ENCODE peak calls at places on chromosomes 3 and 15, in five cellular contexts. One of them, this sample, is unnamed.

GRCh38 chr15:68114356-68114755 is 60.2 kb downstream of the PIAS1 start:
- DNase-seq in uterus: no peak
- DNase-seq in cardiac muscle cell: peak
- DNase-seq in brain microvascular endothelial cell: no peak
- DNase-seq in lower lobe of right lung: no peak
- DNase-seq in this sample: no peak

GRCh38 chr3:72044231-72044935 is 259.4 kb upstream of the PROK2 start:
- DNase-seq in uterus: no peak
- DNase-seq in cardiac muscle cell: peak
- DNase-seq in brain microvascular endothelial cell: no peak
- DNase-seq in lower lobe of right lung: no peak
- DNase-seq in this sample: no peak

GRCh38 chr15:65948352-65948751 is 79.1 kb downstream of the RAB11A start:
- DNase-seq in uterus: no peak
- DNase-seq in cardiac muscle cell: no peak
- DNase-seq in brain microvascular endothelial cell: no peak
- DNase-seq in lower lobe of right lung: no peak
- DNase-seq in this sample: no peak

GRCh38 chr3:19348929-19349564 is 200.7 kb downstream of the KCNH8 start:
- DNase-seq in uterus: no peak
- DNase-seq in cardiac muscle cell: peak
- DNase-seq in brain microvascular endothelial cell: peak
- DNase-seq in lower lobe of right lung: no peak
- DNase-seq in this sample: no peak

GRCh38 chr3:21839592-21839991 is 88.6 kb upstream of the ZNF385D start:
- DNase-seq in uterus: no peak
- DNase-seq in cardiac muscle cell: peak
- DNase-seq in brain microvascular endothelial cell: peak
- DNase-seq in lower lobe of right lung: no peak
- DNase-seq in this sample: peak

GRCh38 chr3:180855364-180855763 is 57.1 kb upstream of the FXR1 start:
- DNase-seq in uterus: no peak
- DNase-seq in cardiac muscle cell: no peak
- DNase-seq in brain microvascular endothelial cell: no peak
- DNase-seq in lower lobe of right lung: no peak
- DNase-seq in this sample: no peak

GRCh38 chr3:184040010-184040409 is 8.5 kb downstream of the HTR3D start:
- DNase-seq in uterus: no peak
- DNase-seq in cardiac muscle cell: peak
- DNase-seq in brain microvascular endothelial cell: peak
- DNase-seq in lower lobe of right lung: no peak
- DNase-seq in this sample: no peak

GRCh38 chr3:104392327-104392726 is 974.4 kb upstream of the ALCAM start:
- DNase-seq in uterus: no peak
- DNase-seq in cardiac muscle cell: no peak
- DNase-seq in brain microvascular endothelial cell: no peak
- DNase-seq in lower lobe of right lung: no peak
- DNase-seq in this sample: no peak

GRCh38 chr3:117997201-117998049 is 1037.2 kb downstream of the IGSF11 start:
- DNase-seq in uterus: peak
- DNase-seq in cardiac muscle cell: peak
- DNase-seq in brain microvascular endothelial cell: peak
- DNase-seq in lower lobe of right lung: peak
- DNase-seq in this sample: peak

GRCh38 chr3:122088519-122088918 is 33.4 kb downstream of the CD86 start:
- DNase-seq in uterus: no peak
- DNase-seq in cardiac muscle cell: no peak
- DNase-seq in brain microvascular endothelial cell: no peak
- DNase-seq in lower lobe of right lung: no peak
- DNase-seq in this sample: no peak

GRCh38 chr3:170992854-170993253 is 33.7 kb downstream of the SLC2A2 start:
- DNase-seq in uterus: no peak
- DNase-seq in cardiac muscle cell: no peak
- DNase-seq in brain microvascular endothelial cell: no peak
- DNase-seq in lower lobe of right lung: no peak
- DNase-seq in this sample: no peak

GRCh38 chr15:62426387-62426956 is 261.4 kb upstream of the C2CD4B start:
- DNase-seq in uterus: no peak
- DNase-seq in cardiac muscle cell: peak
- DNase-seq in brain microvascular endothelial cell: no peak
- DNase-seq in lower lobe of right lung: no peak
- DNase-seq in this sample: no peak

GRCh38 chr15:66841953-66842681 is 140.1 kb downstream of the SMAD6 start:
- DNase-seq in uterus: peak
- DNase-seq in cardiac muscle cell: peak
- DNase-seq in brain microvascular endothelial cell: peak
- DNase-seq in lower lobe of right lung: peak
- DNase-seq in this sample: no peak

GRCh38 chr3:149618151-149619123 is 39.4 kb downstream of the WWTR1 start:
- DNase-seq in uterus: no peak
- DNase-seq in cardiac muscle cell: peak
- DNase-seq in brain microvascular endothelial cell: peak
- DNase-seq in lower lobe of right lung: no peak
- DNase-seq in this sample: no peak

GRCh38 chr3:99128740-99129505 is 227.4 kb upstream of the DCBLD2 start:
- DNase-seq in uterus: no peak
- DNase-seq in cardiac muscle cell: peak
- DNase-seq in brain microvascular endothelial cell: peak
- DNase-seq in lower lobe of right lung: no peak
- DNase-seq in this sample: peak

GRCh38 chr3:16364963-16365362 is 100.0 kb downstream of the OXNAD1 start:
- DNase-seq in uterus: no peak
- DNase-seq in cardiac muscle cell: no peak
- DNase-seq in brain microvascular endothelial cell: no peak
- DNase-seq in lower lobe of right lung: no peak
- DNase-seq in this sample: no peak

GRCh38 chr15:90376789-90377188 is 11.3 kb upstream of the IQGAP1 start:
- DNase-seq in uterus: no peak
- DNase-seq in cardiac muscle cell: no peak
- DNase-seq in brain microvascular endothelial cell: no peak
- DNase-seq in lower lobe of right lung: no peak
- DNase-seq in this sample: no peak

GRCh38 chr3:39479701-39480414 is 12.4 kb downstream of the MOBP start:
- DNase-seq in uterus: no peak
- DNase-seq in cardiac muscle cell: no peak
- DNase-seq in brain microvascular endothelial cell: no peak
- DNase-seq in lower lobe of right lung: no peak
- DNase-seq in this sample: no peak

GRCh38 chr3:173584834-173585831 is 187.6 kb downstream of the NLGN1 start:
- DNase-seq in uterus: no peak
- DNase-seq in cardiac muscle cell: peak
- DNase-seq in brain microvascular endothelial cell: peak
- DNase-seq in lower lobe of right lung: no peak
- DNase-seq in this sample: peak

GRCh38 chr3:65751123-65751700 is 287.5 kb downstream of the MAGI1 start:
- DNase-seq in uterus: no peak
- DNase-seq in cardiac muscle cell: peak
- DNase-seq in brain microvascular endothelial cell: peak
- DNase-seq in lower lobe of right lung: no peak
- DNase-seq in this sample: no peak

GRCh38 chr3:77139665-77140064 is 99.8 kb downstream of the ROBO2 start:
- DNase-seq in uterus: no peak
- DNase-seq in cardiac muscle cell: no peak
- DNase-seq in brain microvascular endothelial cell: no peak
- DNase-seq in lower lobe of right lung: no peak
- DNase-seq in this sample: no peak

GRCh38 chr3:51500632-51501131 is 867 bp upstream of the DCAF1 start:
- DNase-seq in uterus: peak
- DNase-seq in cardiac muscle cell: no peak
- DNase-seq in brain microvascular endothelial cell: no peak
- DNase-seq in lower lobe of right lung: peak
- DNase-seq in this sample: no peak

GRCh38 chr3:29536016-29536736 is 255.3 kb downstream of the RBMS3 start:
- DNase-seq in uterus: no peak
- DNase-seq in cardiac muscle cell: peak
- DNase-seq in brain microvascular endothelial cell: no peak
- DNase-seq in lower lobe of right lung: no peak
- DNase-seq in this sample: no peak

GRCh38 chr15:65804252-65804931 is 12.3 kb upstream of the DENND4A start:
- DNase-seq in uterus: no peak
- DNase-seq in cardiac muscle cell: peak
- DNase-seq in brain microvascular endothelial cell: no peak
- DNase-seq in lower lobe of right lung: no peak
- DNase-seq in this sample: no peak

GRCh38 chr3:101518421-101518871 is 5.4 kb upstream of the SENP7 start:
- DNase-seq in uterus: no peak
- DNase-seq in cardiac muscle cell: no peak
- DNase-seq in brain microvascular endothelial cell: no peak
- DNase-seq in lower lobe of right lung: no peak
- DNase-seq in this sample: no peak

GRCh38 chr3:160921020-160921635 is 165.1 kb downstream of the PPM1L start:
- DNase-seq in uterus: no peak
- DNase-seq in cardiac muscle cell: peak
- DNase-seq in brain microvascular endothelial cell: peak
- DNase-seq in lower lobe of right lung: no peak
- DNase-seq in this sample: no peak

GRCh38 chr3:159102001-159102400 is 300.1 kb downstream of the MFSD1 start:
- DNase-seq in uterus: no peak
- DNase-seq in cardiac muscle cell: no peak
- DNase-seq in brain microvascular endothelial cell: no peak
- DNase-seq in lower lobe of right lung: no peak
- DNase-seq in this sample: no peak

GRCh38 chr15:52378746-52379394 is 83.3 kb upstream of the MYO5C start:
- DNase-seq in uterus: no peak
- DNase-seq in cardiac muscle cell: no peak
- DNase-seq in brain microvascular endothelial cell: no peak
- DNase-seq in lower lobe of right lung: no peak
- DNase-seq in this sample: no peak

GRCh38 chr3:128280466-128281455 is 127.5 kb downstream of the EEFSEC start:
- DNase-seq in uterus: no peak
- DNase-seq in cardiac muscle cell: no peak
- DNase-seq in brain microvascular endothelial cell: no peak
- DNase-seq in lower lobe of right lung: no peak
- DNase-seq in this sample: no peak

GRCh38 chr3:180294282-180295027 is 257.7 kb upstream of the PEX5L start:
- DNase-seq in uterus: no peak
- DNase-seq in cardiac muscle cell: no peak
- DNase-seq in brain microvascular endothelial cell: no peak
- DNase-seq in lower lobe of right lung: no peak
- DNase-seq in this sample: no peak

GRCh38 chr3:23421811-23422510 is 218.8 kb downstream of the UBE2E2 start:
- DNase-seq in uterus: no peak
- DNase-seq in cardiac muscle cell: peak
- DNase-seq in brain microvascular endothelial cell: no peak
- DNase-seq in lower lobe of right lung: no peak
- DNase-seq in this sample: no peak

GRCh38 chr15:50234764-50235163 is 30.8 kb downstream of the HDC start:
- DNase-seq in uterus: no peak
- DNase-seq in cardiac muscle cell: peak
- DNase-seq in brain microvascular endothelial cell: no peak
- DNase-seq in lower lobe of right lung: no peak
- DNase-seq in this sample: no peak

GRCh38 chr3:63654931-63655330 is 2.5 kb downstream of the SNTN start:
- DNase-seq in uterus: no peak
- DNase-seq in cardiac muscle cell: no peak
- DNase-seq in brain microvascular endothelial cell: peak
- DNase-seq in lower lobe of right lung: no peak
- DNase-seq in this sample: no peak

GRCh38 chr15:55183679-55184078 is 13.1 kb downstream of the RSL24D1 start:
- DNase-seq in uterus: no peak
- DNase-seq in cardiac muscle cell: no peak
- DNase-seq in brain microvascular endothelial cell: no peak
- DNase-seq in lower lobe of right lung: no peak
- DNase-seq in this sample: no peak

DNA sequence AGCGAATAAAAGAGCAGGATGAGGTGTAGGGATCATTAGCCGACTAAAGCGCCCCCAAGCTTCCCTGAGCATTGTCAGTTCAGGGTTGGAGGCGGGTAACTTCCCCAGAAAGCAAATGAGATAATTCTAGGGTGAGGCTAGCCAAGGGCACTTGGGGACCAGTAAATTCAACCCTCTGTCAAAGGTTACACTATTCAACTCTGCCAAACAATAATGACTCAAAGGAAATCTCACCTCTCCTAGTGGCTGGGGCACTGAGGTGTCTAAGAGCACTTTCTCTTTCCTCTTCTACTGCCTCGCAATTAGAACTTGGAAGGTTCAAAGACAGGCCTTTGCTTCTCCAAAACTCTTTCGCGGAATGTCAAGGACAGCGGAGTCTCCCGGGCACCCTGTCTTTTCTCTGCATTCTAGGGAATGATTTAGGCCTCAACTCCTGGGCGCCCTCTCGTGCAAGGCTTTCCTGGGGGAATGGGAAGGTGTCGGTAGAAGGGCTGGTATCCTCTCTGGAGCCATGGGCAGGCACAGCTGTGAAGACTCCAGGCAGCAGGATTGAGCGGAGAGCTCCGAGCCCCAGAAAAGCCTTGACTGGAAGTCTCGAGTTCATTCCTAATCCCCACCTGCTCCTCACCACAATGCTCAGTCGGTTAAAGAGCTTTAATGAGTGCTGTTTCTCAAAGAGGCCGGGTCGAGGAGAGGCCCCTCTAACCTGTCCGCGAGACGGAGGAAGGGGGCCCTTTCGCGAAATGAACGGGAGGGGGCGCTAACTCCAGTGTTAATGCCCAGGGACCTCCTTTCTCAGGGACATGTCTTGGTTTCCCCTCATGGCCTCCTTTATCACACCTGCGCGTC is 21.9 kb downstream of the ZIC4 start:
- DNase-seq in uterus: no peak
- DNase-seq in cardiac muscle cell: no peak
- DNase-seq in brain microvascular endothelial cell: no peak
- DNase-seq in lower lobe of right lung: no peak
- DNase-seq in this sample: no peak
- TF ChIP-seq CTCF in uterus: no peak
- TF ChIP-seq CTCF in cardiac muscle cell: no peak
- TF ChIP-seq CTCF in brain microvascular endothelial cell: peak
- TF ChIP-seq CTCF in lower lobe of right lung: no peak
- TF ChIP-seq CTCF in this sample: peak

GRCh38 chr3:194321666-194322640 is 29.2 kb downstream of the CPN2 start:
- DNase-seq in uterus: no peak
- DNase-seq in cardiac muscle cell: no peak
- DNase-seq in brain microvascular endothelial cell: no peak
- DNase-seq in lower lobe of right lung: no peak
- DNase-seq in this sample: no peak
- H3K4me3 ChIP-seq in uterus: no peak
- H3K4me3 ChIP-seq in cardiac muscle cell: no peak
- H3K4me3 ChIP-seq in brain microvascular endothelial cell: no peak
- H3K4me3 ChIP-seq in lower lobe of right lung: no peak
- H3K4me3 ChIP-seq in this sample: no peak

DNA sequence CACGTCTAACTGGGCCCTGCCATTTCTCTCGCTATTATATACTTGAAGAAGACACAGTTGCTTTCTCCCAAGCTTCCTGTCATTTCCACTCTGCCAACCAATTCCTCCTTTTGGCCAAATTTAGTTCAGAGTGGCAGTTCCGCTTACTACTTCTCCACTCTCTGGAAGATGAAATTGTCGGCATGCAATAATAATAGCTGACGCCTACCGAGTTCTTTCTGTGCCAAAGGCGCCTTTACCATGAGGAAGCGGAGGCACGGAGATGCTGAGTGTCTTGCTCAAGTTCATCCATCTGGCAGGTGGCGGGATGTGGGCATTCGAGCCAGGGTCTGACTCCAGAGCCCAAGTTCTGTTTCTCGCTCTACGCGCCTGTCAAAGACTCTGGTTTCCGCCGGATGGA is 14.6 kb upstream of the NRROS start:
- DNase-seq in uterus: no peak
- DNase-seq in cardiac muscle cell: no peak
- DNase-seq in brain microvascular endothelial cell: no peak
- DNase-seq in lower lobe of right lung: peak
- DNase-seq in this sample: no peak
- TF ChIP-seq CTCF in uterus: no peak
- TF ChIP-seq CTCF in cardiac muscle cell: no peak
- TF ChIP-seq CTCF in brain microvascular endothelial cell: no peak
- TF ChIP-seq CTCF in lower lobe of right lung: no peak
- TF ChIP-seq CTCF in this sample: no peak

GRCh38 chr15:64022571-64022970 is 23.7 kb downstream of the DAPK2 start:
- DNase-seq in uterus: no peak
- DNase-seq in cardiac muscle cell: no peak
- DNase-seq in brain microvascular endothelial cell: no peak
- DNase-seq in lower lobe of right lung: no peak
- DNase-seq in this sample: no peak
- H3K4me3 ChIP-seq in uterus: no peak
- H3K4me3 ChIP-seq in cardiac muscle cell: no peak
- H3K4me3 ChIP-seq in brain microvascular endothelial cell: no peak
- H3K4me3 ChIP-seq in lower lobe of right lung: no peak
- H3K4me3 ChIP-seq in this sample: no peak